ENCODE peak calls at places on chromosome 15, in six cellular contexts. One of them, this sample, is unnamed.

GRCh38 chr15:57557267-57557666 is 34.4 kb upstream of the MYZAP start:
- DNase-seq in WTC11: no peak
- DNase-seq in AG10803: no peak
- DNase-seq in BJ: no peak
- DNase-seq in PC-3: no peak
- DNase-seq in endothelial cell: no peak
- DNase-seq in this sample: no peak

GRCh38 chr15:82539690-82540054 is 585 bp downstream of the RPS17 start:
- DNase-seq in WTC11: no peak
- DNase-seq in AG10803: no peak
- DNase-seq in BJ: no peak
- DNase-seq in PC-3: no peak
- DNase-seq in endothelial cell: no peak
- DNase-seq in this sample: no peak

GRCh38 chr15:76337739-76338554 is 1.4 kb downstream of the ISL2 start:
- DNase-seq in WTC11: peak
- DNase-seq in AG10803: no peak
- DNase-seq in BJ: no peak
- DNase-seq in PC-3: no peak
- DNase-seq in endothelial cell: no peak
- DNase-seq in this sample: no peak

GRCh38 chr15:75355369-75355768 is 8.5 kb downstream of the NEIL1 start:
- DNase-seq in WTC11: no peak
- DNase-seq in AG10803: no peak
- DNase-seq in BJ: no peak
- DNase-seq in PC-3: no peak
- DNase-seq in endothelial cell: no peak
- DNase-seq in this sample: no peak

GRCh38 chr15:43165801-43166325 is 19.3 kb upstream of the CCNDBP1 start:
- DNase-seq in WTC11: no peak
- DNase-seq in AG10803: no peak
- DNase-seq in BJ: no peak
- DNase-seq in PC-3: no peak
- DNase-seq in endothelial cell: no peak
- DNase-seq in this sample: no peak

GRCh38 chr15:81023483-81024264 is 23.0 kb downstream of the TLNRD1 start:
- DNase-seq in WTC11: no peak
- DNase-seq in AG10803: peak
- DNase-seq in BJ: peak
- DNase-seq in PC-3: peak
- DNase-seq in endothelial cell: no peak
- DNase-seq in this sample: peak

GRCh38 chr15:86661580-86661979 is 581.9 kb downstream of the AGBL1 start:
- DNase-seq in WTC11: no peak
- DNase-seq in AG10803: no peak
- DNase-seq in BJ: no peak
- DNase-seq in PC-3: no peak
- DNase-seq in endothelial cell: no peak
- DNase-seq in this sample: no peak

GRCh38 chr15:81893182-81893833 is 152.5 kb downstream of the MEX3B start:
- DNase-seq in WTC11: no peak
- DNase-seq in AG10803: peak
- DNase-seq in BJ: no peak
- DNase-seq in PC-3: no peak
- DNase-seq in endothelial cell: no peak
- DNase-seq in this sample: no peak

DNA sequence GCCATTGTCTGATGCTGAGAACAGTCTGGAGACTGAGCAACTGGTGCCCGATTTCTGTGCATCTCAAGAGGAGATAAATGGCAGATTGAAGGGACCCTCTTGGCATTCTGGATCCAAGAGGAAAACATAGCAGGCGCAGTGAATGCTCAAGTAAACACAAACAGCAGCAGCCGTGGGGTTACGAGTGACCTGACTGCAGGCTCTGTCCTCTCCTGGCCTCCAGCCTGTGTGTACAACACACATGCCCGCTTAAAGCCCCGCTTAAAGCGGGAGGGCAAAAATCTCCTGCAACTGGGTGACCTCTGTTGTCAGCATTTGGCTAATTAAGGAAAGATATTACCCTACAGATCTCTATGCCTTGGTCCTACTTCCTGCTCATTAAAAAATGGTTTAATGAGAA is 120.5 kb downstream of the GREM1 start:
- DNase-seq in WTC11: no peak
- DNase-seq in AG10803: peak
- DNase-seq in BJ: no peak
- DNase-seq in PC-3: no peak
- DNase-seq in endothelial cell: no peak
- DNase-seq in this sample: no peak
- TF ChIP-seq CTCF in WTC11: no peak
- TF ChIP-seq CTCF in AG10803: no peak
- TF ChIP-seq CTCF in BJ: no peak
- TF ChIP-seq CTCF in PC-3: no peak
- TF ChIP-seq CTCF in endothelial cell: no peak
- TF ChIP-seq CTCF in this sample: no peak

GRCh38 chr15:40415226-40415625 is 9.6 kb downstream of the IVD start:
- DNase-seq in WTC11: no peak
- DNase-seq in AG10803: no peak
- DNase-seq in BJ: no peak
- DNase-seq in PC-3: no peak
- DNase-seq in endothelial cell: no peak
- DNase-seq in this sample: no peak
- TF ChIP-seq CTCF in WTC11: no peak
- TF ChIP-seq CTCF in AG10803: no peak
- TF ChIP-seq CTCF in BJ: no peak
- TF ChIP-seq CTCF in PC-3: no peak
- TF ChIP-seq CTCF in endothelial cell: no peak
- TF ChIP-seq CTCF in this sample: no peak

GRCh38 chr15:72312605-72313447 is 7.1 kb downstream of the CELF6 start:
- DNase-seq in WTC11: peak
- DNase-seq in AG10803: peak
- DNase-seq in BJ: peak
- DNase-seq in PC-3: peak
- DNase-seq in endothelial cell: peak
- DNase-seq in this sample: peak
- TF ChIP-seq CTCF in WTC11: peak
- TF ChIP-seq CTCF in AG10803: peak
- TF ChIP-seq CTCF in BJ: peak
- TF ChIP-seq CTCF in PC-3: peak
- TF ChIP-seq CTCF in endothelial cell: peak
- TF ChIP-seq CTCF in this sample: peak

DNA sequence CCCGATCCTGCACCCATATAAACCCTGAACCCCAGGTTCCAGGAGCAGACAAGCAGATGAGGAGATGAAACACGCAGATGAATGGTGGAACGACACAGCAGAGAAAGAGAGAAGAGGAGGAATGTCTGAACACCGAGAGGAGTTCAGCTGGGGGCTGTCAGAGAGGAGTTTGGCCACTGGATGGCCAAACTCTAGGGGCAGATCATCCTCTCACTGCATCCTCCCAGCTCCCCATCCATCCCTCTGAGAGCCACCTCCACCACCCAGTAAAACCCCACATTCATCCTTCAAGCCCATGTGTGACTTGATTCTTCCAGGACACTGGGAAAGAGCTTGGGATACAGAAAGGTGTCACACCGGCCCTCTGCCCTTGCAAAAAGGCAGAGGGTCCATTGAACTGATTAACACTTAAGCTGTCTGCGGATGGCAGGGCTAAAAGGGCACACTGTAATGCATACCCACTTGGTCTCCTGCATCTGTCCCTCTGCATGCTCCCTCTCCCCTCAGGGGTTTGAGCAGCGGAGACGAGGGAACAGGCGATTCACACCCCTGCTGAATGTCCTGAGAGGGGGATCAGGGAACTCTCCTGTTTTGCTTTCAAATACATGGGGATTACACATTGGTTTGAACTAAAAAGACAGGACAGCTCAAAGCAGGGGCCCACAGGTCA is 53.8 kb downstream of the TMED3 start:
- DNase-seq in WTC11: no peak
- DNase-seq in AG10803: no peak
- DNase-seq in BJ: no peak
- DNase-seq in PC-3: no peak
- DNase-seq in endothelial cell: no peak
- DNase-seq in this sample: no peak
- TF ChIP-seq CTCF in WTC11: no peak
- TF ChIP-seq CTCF in AG10803: peak
- TF ChIP-seq CTCF in BJ: peak
- TF ChIP-seq CTCF in PC-3: no peak
- TF ChIP-seq CTCF in endothelial cell: no peak
- TF ChIP-seq CTCF in this sample: peak

GRCh38 chr15:70559223-70559823 is 204.0 kb downstream of the UACA start:
- DNase-seq in WTC11: no peak
- DNase-seq in AG10803: peak
- DNase-seq in BJ: no peak
- DNase-seq in PC-3: no peak
- DNase-seq in endothelial cell: peak
- DNase-seq in this sample: no peak

GRCh38 chr15:70558406-70559222 is 204.7 kb downstream of the UACA start:
- DNase-seq in WTC11: no peak
- DNase-seq in AG10803: no peak
- DNase-seq in BJ: no peak
- DNase-seq in PC-3: no peak
- DNase-seq in endothelial cell: no peak
- DNase-seq in this sample: no peak

GRCh38 chr15:70561885-70562284 is 201.5 kb downstream of the UACA start:
- DNase-seq in WTC11: no peak
- DNase-seq in AG10803: no peak
- DNase-seq in BJ: no peak
- DNase-seq in PC-3: no peak
- DNase-seq in endothelial cell: no peak
- DNase-seq in this sample: no peak

GRCh38 chr15:70560617-70561328 is 202.6 kb downstream of the UACA start:
- DNase-seq in WTC11: no peak
- DNase-seq in AG10803: no peak
- DNase-seq in BJ: no peak
- DNase-seq in PC-3: no peak
- DNase-seq in endothelial cell: no peak
- DNase-seq in this sample: no peak

DNA sequence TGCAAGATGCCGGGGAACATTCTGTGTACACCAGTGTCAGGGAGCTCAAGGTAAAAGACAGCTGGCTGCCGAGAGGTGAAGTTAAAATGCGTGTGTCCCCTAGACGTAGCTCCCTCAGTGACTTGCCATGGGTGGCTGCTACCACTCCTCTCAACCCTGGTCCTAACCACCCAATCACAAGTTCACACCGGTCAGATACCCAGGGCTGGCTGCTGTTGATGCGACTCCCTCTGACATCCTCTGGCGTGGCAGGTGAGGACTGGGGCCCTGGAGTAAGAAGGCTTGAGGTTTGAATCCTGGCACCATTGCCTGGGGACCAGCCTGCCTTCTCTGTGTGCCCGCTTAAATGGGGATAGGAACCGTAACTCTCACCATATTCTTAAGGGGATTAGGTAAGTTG is 203.5 kb downstream of the UACA start:
- DNase-seq in WTC11: no peak
- DNase-seq in AG10803: no peak
- DNase-seq in BJ: no peak
- DNase-seq in PC-3: no peak
- DNase-seq in endothelial cell: no peak
- DNase-seq in this sample: no peak
- TF ChIP-seq CTCF in WTC11: no peak
- TF ChIP-seq CTCF in AG10803: no peak
- TF ChIP-seq CTCF in BJ: no peak
- TF ChIP-seq CTCF in PC-3: no peak
- TF ChIP-seq CTCF in endothelial cell: no peak
- TF ChIP-seq CTCF in this sample: no peak

GRCh38 chr15:53976844-53977392 is 1.3 kb upstream of the UNC13C start:
- DNase-seq in WTC11: peak
- DNase-seq in AG10803: no peak
- DNase-seq in BJ: no peak
- DNase-seq in PC-3: peak
- DNase-seq in endothelial cell: peak
- DNase-seq in this sample: no peak
- TF ChIP-seq CTCF in WTC11: no peak
- TF ChIP-seq CTCF in AG10803: no peak
- TF ChIP-seq CTCF in BJ: no peak
- TF ChIP-seq CTCF in PC-3: peak
- TF ChIP-seq CTCF in endothelial cell: no peak
- TF ChIP-seq CTCF in this sample: no peak

DNA sequence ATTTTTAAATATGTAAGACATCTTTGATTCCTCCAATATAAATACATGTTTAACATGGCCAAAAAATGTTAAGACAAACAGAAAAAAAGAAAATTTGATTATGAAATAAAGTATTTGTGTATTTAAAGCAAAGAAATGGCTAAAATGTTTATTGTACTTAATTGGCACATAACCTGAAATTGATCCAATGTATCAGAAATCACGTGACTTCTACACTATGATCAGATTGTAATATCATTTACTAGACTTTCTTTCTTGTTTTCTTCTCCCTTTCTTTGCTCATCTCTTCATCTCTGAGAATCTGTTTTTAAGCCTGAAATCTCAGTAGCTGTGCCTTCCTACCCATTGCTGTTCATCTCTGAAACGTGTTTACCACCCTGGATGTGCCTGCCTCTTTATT is 420.3 kb downstream of the RSL24D1 start:
- DNase-seq in WTC11: no peak
- DNase-seq in AG10803: no peak
- DNase-seq in BJ: no peak
- DNase-seq in PC-3: no peak
- DNase-seq in endothelial cell: no peak
- DNase-seq in this sample: no peak
- TF ChIP-seq CTCF in WTC11: no peak
- TF ChIP-seq CTCF in AG10803: no peak
- TF ChIP-seq CTCF in BJ: no peak
- TF ChIP-seq CTCF in PC-3: no peak
- TF ChIP-seq CTCF in endothelial cell: no peak
- TF ChIP-seq CTCF in this sample: no peak

GRCh38 chr15:79970921-79971434 is at the start of gene BCL2A1:
- DNase-seq in WTC11: no peak
- DNase-seq in AG10803: peak
- DNase-seq in BJ: peak
- DNase-seq in PC-3: peak
- DNase-seq in endothelial cell: no peak
- DNase-seq in this sample: peak
- TF ChIP-seq CTCF in WTC11: no peak
- TF ChIP-seq CTCF in AG10803: no peak
- TF ChIP-seq CTCF in BJ: no peak
- TF ChIP-seq CTCF in PC-3: no peak
- TF ChIP-seq CTCF in endothelial cell: no peak
- TF ChIP-seq CTCF in this sample: no peak

DNA sequence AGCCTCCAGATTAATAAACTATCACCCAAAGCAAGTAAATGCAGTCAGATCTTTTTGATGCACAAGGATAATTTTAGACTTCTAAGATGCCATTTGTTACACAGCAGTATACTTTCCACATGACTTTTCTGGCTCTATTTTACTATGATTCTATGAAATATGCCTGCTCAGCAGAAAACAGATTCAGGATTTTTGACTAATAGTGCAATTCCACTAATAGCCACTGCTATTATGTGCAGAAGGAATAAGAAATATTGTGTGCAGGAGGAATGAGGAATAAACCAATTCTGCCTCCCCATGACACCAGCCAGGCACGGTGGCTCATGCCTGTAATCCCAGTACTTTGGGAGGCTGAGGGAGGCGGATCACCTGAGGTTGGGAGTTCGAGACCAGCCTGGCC is 11.5 kb upstream of the SPPL2A start:
- DNase-seq in WTC11: no peak
- DNase-seq in AG10803: no peak
- DNase-seq in BJ: no peak
- DNase-seq in PC-3: no peak
- DNase-seq in endothelial cell: no peak
- DNase-seq in this sample: no peak
- TF ChIP-seq CTCF in WTC11: no peak
- TF ChIP-seq CTCF in AG10803: no peak
- TF ChIP-seq CTCF in BJ: no peak
- TF ChIP-seq CTCF in PC-3: peak
- TF ChIP-seq CTCF in endothelial cell: no peak
- TF ChIP-seq CTCF in this sample: no peak